ENCODE peak calls at places on chromosomes 2 and 18, in four cellular contexts. One of them, this sample, is unnamed.

GRCh38 chr2:165793779-165794519 is at the start of gene GALNT3:
- DNase-seq in WTC11: peak; percentile 96
- DNase-seq in HepG2: no peak
- DNase-seq in GM12878: no peak
- DNase-seq in this sample: no peak

GRCh38 chr2:26922638-26923466 is 47.6 kb upstream of the MAPRE3 start:
- DNase-seq in WTC11: peak; percentile 73
- DNase-seq in HepG2: peak; percentile 69
- DNase-seq in GM12878: no peak
- DNase-seq in this sample: peak; percentile 69

GRCh38 chr18:29361843-29362242 is 1184.9 kb upstream of the CDH2 start:
- DNase-seq in WTC11: peak; percentile 84
- DNase-seq in HepG2: no peak
- DNase-seq in GM12878: no peak
- DNase-seq in this sample: peak; percentile 9

GRCh38 chr2:142321706-142322280 is 191.0 kb upstream of the LRP1B start:
- DNase-seq in WTC11: no peak
- DNase-seq in HepG2: no peak
- DNase-seq in GM12878: no peak
- DNase-seq in this sample: no peak

GRCh38 chr2:240701091-240701735 is 9.5 kb downstream of the AQP12A start:
- DNase-seq in WTC11: peak; percentile 33
- DNase-seq in HepG2: no peak
- DNase-seq in GM12878: no peak
- DNase-seq in this sample: no peak

GRCh38 chr2:20229322-20230201 is 4.6 kb upstream of the SDC1 start:
- DNase-seq in WTC11: no peak
- DNase-seq in HepG2: no peak
- DNase-seq in GM12878: no peak
- DNase-seq in this sample: peak; percentile 5

GRCh38 chr2:50746526-50746925 is 285.4 kb downstream of the NRXN1 start:
- DNase-seq in WTC11: peak; percentile 65
- DNase-seq in HepG2: peak; percentile 22
- DNase-seq in GM12878: no peak
- DNase-seq in this sample: peak; percentile 13

GRCh38 chr18:57901819-57902600 is 98.9 kb upstream of the ATP8B1 start:
- DNase-seq in WTC11: no peak
- DNase-seq in HepG2: peak; percentile 63
- DNase-seq in GM12878: no peak
- DNase-seq in this sample: no peak

GRCh38 chr2:240303896-240304745 is 131.3 kb upstream of the GPC1 start:
- DNase-seq in WTC11: no peak
- DNase-seq in HepG2: no peak
- DNase-seq in GM12878: no peak
- DNase-seq in this sample: no peak

GRCh38 chr18:60448487-60449267 is 76.1 kb upstream of the MC4R start:
- DNase-seq in WTC11: peak; percentile 39
- DNase-seq in HepG2: no peak
- DNase-seq in GM12878: no peak
- DNase-seq in this sample: no peak

GRCh38 chr2:23524261-23524706 is 139.3 kb downstream of the KLHL29 start:
- DNase-seq in WTC11: no peak
- DNase-seq in HepG2: no peak
- DNase-seq in GM12878: no peak
- DNase-seq in this sample: no peak

GRCh38 chr2:3867451-3867850 is 164.1 kb downstream of the DCDC2C start:
- DNase-seq in WTC11: no peak
- DNase-seq in HepG2: no peak
- DNase-seq in GM12878: no peak
- DNase-seq in this sample: no peak

GRCh38 chr2:236499691-236500573 is 69.7 kb upstream of the ACKR3 start:
- DNase-seq in WTC11: no peak
- DNase-seq in HepG2: no peak
- DNase-seq in GM12878: no peak
- DNase-seq in this sample: no peak

GRCh38 chr2:215540646-215541045 is 104.8 kb upstream of the FN1 start:
- DNase-seq in WTC11: no peak
- DNase-seq in HepG2: no peak
- DNase-seq in GM12878: no peak
- DNase-seq in this sample: no peak

GRCh38 chr18:75438891-75439290 is 11.4 kb upstream of the SMIM21 start:
- DNase-seq in WTC11: no peak
- DNase-seq in HepG2: no peak
- DNase-seq in GM12878: no peak
- DNase-seq in this sample: no peak

GRCh38 chr2:43057742-43058706 is 168.4 kb downstream of the ZFP36L2 start:
- DNase-seq in WTC11: no peak
- DNase-seq in HepG2: no peak
- DNase-seq in GM12878: no peak
- DNase-seq in this sample: no peak

GRCh38 chr2:131022731-131023130 is 70.5 kb downstream of the FAM168B start:
- DNase-seq in WTC11: no peak
- DNase-seq in HepG2: no peak
- DNase-seq in GM12878: no peak
- DNase-seq in this sample: no peak

GRCh38 chr2:150578481-150578880 is 91.0 kb upstream of the RND3 start:
- DNase-seq in WTC11: no peak
- DNase-seq in HepG2: no peak
- DNase-seq in GM12878: no peak
- DNase-seq in this sample: no peak

GRCh38 chr2:10225291-10226031 is 77.2 kb upstream of the HPCAL1 start:
- DNase-seq in WTC11: peak; percentile 47
- DNase-seq in HepG2: no peak
- DNase-seq in GM12878: no peak
- DNase-seq in this sample: no peak

GRCh38 chr2:134117651-134118050 is 136.2 kb upstream of the MGAT5 start:
- DNase-seq in WTC11: no peak
- DNase-seq in HepG2: peak; percentile 82
- DNase-seq in GM12878: no peak
- DNase-seq in this sample: no peak

GRCh38 chr2:134120160-134120717 is 133.6 kb upstream of the MGAT5 start:
- DNase-seq in WTC11: peak; percentile 36
- DNase-seq in HepG2: no peak
- DNase-seq in GM12878: no peak
- DNase-seq in this sample: peak; percentile 48

GRCh38 chr2:134119672-134120159 is 134.2 kb upstream of the MGAT5 start:
- DNase-seq in WTC11: peak; percentile 88
- DNase-seq in HepG2: peak; percentile 88
- DNase-seq in GM12878: no peak
- DNase-seq in this sample: peak; percentile 90

GRCh38 chr2:134118279-134119116 is 135.4 kb upstream of the MGAT5 start:
- DNase-seq in WTC11: peak; percentile 78
- DNase-seq in HepG2: peak; percentile 92
- DNase-seq in GM12878: peak; percentile 96
- DNase-seq in this sample: peak; percentile 66

DNA sequence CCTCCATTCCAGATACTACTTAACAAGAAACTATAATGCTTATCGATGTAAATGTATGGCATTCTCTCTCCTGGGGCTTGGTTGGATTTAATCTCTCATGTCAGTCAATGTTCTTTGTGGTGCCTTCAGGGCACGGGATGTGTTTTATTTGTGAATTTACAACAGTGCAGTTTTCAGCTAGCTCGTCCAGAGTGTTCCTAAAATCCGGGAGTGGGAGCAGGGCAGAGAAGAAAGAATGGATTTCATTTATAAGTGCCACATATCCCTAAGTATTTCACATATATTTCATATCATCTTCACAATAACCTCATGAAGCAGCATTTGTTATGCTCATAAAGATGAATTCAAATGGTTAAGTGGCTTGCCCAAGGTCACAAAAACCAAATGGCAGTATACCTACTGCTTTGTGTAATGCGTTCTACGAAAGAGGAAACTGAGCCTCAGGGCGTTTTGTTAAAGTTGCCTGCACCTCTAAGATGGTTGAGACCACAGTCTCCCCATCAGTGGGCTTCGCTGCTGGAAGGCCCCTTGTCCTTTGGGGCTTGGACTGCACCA is 134.7 kb upstream of the MGAT5 start:
- DNase-seq in WTC11: no peak
- DNase-seq in HepG2: no peak
- DNase-seq in GM12878: peak; percentile 50
- DNase-seq in this sample: no peak
- TF ChIP-seq NR2C2 in WTC11: no peak
- TF ChIP-seq NR2C2 in HepG2: no peak
- TF ChIP-seq NR2C2 in GM12878: no peak
- TF ChIP-seq NR2C2 in this sample: no peak

GRCh38 chr2:101474752-101475384 is at the start of gene RFX8:
- DNase-seq in WTC11: peak; percentile 23
- DNase-seq in HepG2: peak; percentile 53
- DNase-seq in GM12878: no peak
- DNase-seq in this sample: no peak

GRCh38 chr2:101473911-101474751 is 781 bp downstream of the RFX8 start:
- DNase-seq in WTC11: peak; percentile 65
- DNase-seq in HepG2: no peak
- DNase-seq in GM12878: no peak
- DNase-seq in this sample: no peak

GRCh38 chr2:101479328-101479727 is 4.4 kb upstream of the RFX8 start:
- DNase-seq in WTC11: no peak
- DNase-seq in HepG2: no peak
- DNase-seq in GM12878: no peak
- DNase-seq in this sample: no peak

GRCh38 chr2:101478561-101479001 is 3.7 kb upstream of the RFX8 start:
- DNase-seq in WTC11: no peak
- DNase-seq in HepG2: no peak
- DNase-seq in GM12878: no peak
- DNase-seq in this sample: no peak

GRCh38 chr2:101476605-101477208 is 1.8 kb upstream of the RFX8 start:
- DNase-seq in WTC11: no peak
- DNase-seq in HepG2: peak; percentile 23
- DNase-seq in GM12878: no peak
- DNase-seq in this sample: no peak
- TF ChIP-seq NR2C2 in WTC11: no peak
- TF ChIP-seq NR2C2 in HepG2: no peak
- TF ChIP-seq NR2C2 in GM12878: no peak
- TF ChIP-seq NR2C2 in this sample: no peak

GRCh38 chr2:230552181-230552580 is 136.2 kb downstream of the SP100 start:
- DNase-seq in WTC11: no peak
- DNase-seq in HepG2: no peak
- DNase-seq in GM12878: no peak
- DNase-seq in this sample: no peak
- TF ChIP-seq NR2C2 in WTC11: no peak
- TF ChIP-seq NR2C2 in HepG2: no peak
- TF ChIP-seq NR2C2 in GM12878: no peak
- TF ChIP-seq NR2C2 in this sample: no peak

DNA sequence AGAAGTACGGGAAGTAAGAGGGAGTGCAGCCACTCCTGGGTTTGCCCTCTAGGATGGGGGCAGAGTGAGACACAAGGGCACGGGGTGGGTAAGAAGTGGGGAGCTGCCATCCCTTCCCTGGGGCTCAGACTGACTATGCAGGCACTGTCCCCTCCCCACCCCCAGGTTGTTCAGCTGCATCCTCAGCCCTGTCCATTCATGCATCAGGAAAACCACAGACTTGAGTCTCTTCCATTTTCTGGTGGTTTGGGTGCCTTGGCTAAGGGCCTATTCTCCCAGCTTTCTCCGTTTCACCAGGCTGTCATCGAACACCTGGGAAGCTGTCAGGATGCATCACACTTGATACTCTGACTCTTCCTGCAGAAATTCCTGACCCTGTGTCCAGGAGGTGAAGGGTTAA is 111.9 kb downstream of the TFCP2L1 start:
- DNase-seq in WTC11: no peak
- DNase-seq in HepG2: no peak
- DNase-seq in GM12878: no peak
- DNase-seq in this sample: no peak
- TF ChIP-seq NR2C2 in WTC11: no peak
- TF ChIP-seq NR2C2 in HepG2: no peak
- TF ChIP-seq NR2C2 in GM12878: no peak
- TF ChIP-seq NR2C2 in this sample: no peak

DNA sequence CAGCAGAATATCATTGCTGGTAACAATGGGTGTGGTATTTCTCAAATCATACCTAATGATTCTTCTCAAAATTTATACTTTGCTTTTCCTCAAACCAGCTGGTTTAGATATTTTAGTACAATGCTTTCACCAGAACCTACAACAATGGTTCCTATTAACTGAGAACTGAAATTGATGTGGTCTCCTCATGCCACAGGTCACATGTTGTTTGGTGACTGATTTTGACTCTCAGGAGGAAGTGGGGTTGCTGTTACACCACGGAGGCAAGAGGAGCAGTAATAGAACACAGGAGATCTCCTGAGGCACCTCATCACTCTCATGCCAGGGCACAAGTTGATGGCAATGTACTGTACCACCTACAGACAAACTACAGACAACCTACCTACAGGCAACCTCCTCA is 3.0 kb upstream of the CEP68 start:
- DNase-seq in WTC11: no peak
- DNase-seq in HepG2: no peak
- DNase-seq in GM12878: peak; percentile 91
- DNase-seq in this sample: no peak
- TF ChIP-seq NR2C2 in WTC11: no peak
- TF ChIP-seq NR2C2 in HepG2: no peak
- TF ChIP-seq NR2C2 in GM12878: no peak
- TF ChIP-seq NR2C2 in this sample: no peak

GRCh38 chr2:6203297-6203959 is 511.2 kb downstream of the SOX11 start:
- DNase-seq in WTC11: no peak
- DNase-seq in HepG2: no peak
- DNase-seq in GM12878: no peak
- DNase-seq in this sample: no peak
- TF ChIP-seq NR2C2 in WTC11: no peak
- TF ChIP-seq NR2C2 in HepG2: no peak
- TF ChIP-seq NR2C2 in GM12878: no peak
- TF ChIP-seq NR2C2 in this sample: no peak

DNA sequence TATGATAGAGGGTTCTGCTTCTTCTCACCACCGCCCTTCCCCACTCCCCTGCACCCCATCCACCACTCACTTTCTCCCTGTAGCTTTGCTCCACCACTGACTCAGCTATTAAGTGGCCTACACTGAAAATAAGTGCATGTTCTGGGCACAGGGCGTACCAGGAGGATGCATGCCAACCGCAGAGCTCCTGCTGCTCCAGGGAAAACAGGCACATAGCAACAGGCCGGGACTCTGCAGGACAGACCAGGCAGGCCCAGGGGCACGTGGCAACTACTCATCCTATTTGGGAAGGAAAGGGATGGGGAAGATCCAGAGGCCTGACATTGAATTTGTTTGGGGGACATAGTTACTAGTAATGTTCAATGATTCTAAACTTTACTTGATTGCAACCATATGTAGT is 28.4 kb downstream of the ARL4C start:
- DNase-seq in WTC11: no peak
- DNase-seq in HepG2: no peak
- DNase-seq in GM12878: no peak
- DNase-seq in this sample: no peak
- TF ChIP-seq NR2C2 in WTC11: no peak
- TF ChIP-seq NR2C2 in HepG2: no peak
- TF ChIP-seq NR2C2 in GM12878: no peak
- TF ChIP-seq NR2C2 in this sample: no peak

This sample was measured in K562.